ENCODE peak calls at places on chromosomes 3 and 15, in four cellular contexts. W is GM10248, O is GM13977, F is HT-29. P is an unnamed sample.

GRCh38 chr3:107999215-107999775 is 91.5 kb downstream of the CD47 start:
- DNase-seq in W (no peak), O (no peak), F (no peak), P (no peak)

GRCh38 chr15:52912172-52912571 is 122.0 kb upstream of the ONECUT1 start:
- DNase-seq in W (no peak), O (no peak), F (no peak), P (peak)

GRCh38 chr3:48432411-48433371 is 2.8 kb upstream of the PLXNB1 start:
- DNase-seq in W (no peak), O (no peak), F (no peak), P (no peak)

GRCh38 chr3:194824676-194825075 is 139.0 kb downstream of the FAM43A start:
- DNase-seq in W (no peak), O (no peak), F (no peak), P (no peak)

GRCh38 chr15:54273928-54274327 is 295.7 kb downstream of the UNC13C start:
- DNase-seq in W (no peak), O (no peak), F (peak), P (peak)

GRCh38 chr3:184737641-184738518 is 26.0 kb upstream of the MAGEF1 start:
- DNase-seq in W (no peak), O (no peak), F (peak), P (peak)

GRCh38 chr15:78668987-78669386 is 28.0 kb upstream of the CHRNB4 start:
- DNase-seq in W (no peak), O (no peak), F (no peak), P (no peak)

GRCh38 chr3:176814252-176814651 is 383.0 kb downstream of the TBL1XR1 start:
- DNase-seq in W (peak), O (peak), F (peak), P (peak)

GRCh38 chr3:3693593-3693992 is 105.6 kb upstream of the LRRN1 start:
- DNase-seq in W (no peak), O (no peak), F (no peak), P (no peak)